ENCODE peak calls at places on chromosome 20, in five cellular contexts. S, Z, I, Y and M are unnamed samples.
A peak's percentile ranks its signal among the peaks of the same experiment; 100 is the strongest.

GRCh38 chr20:4370856-4371255 is 350.9 kb upstream of the PRND start:
- DNase-seq in S (no peak), Y (no peak), Z (no peak), I (no peak), M (no peak)

GRCh38 chr20:53606364-53606985 is 12.8 kb upstream of the ZNF217 start:
- DNase-seq in S (no peak), I (peak; percentile 88), Y (no peak), Z (no peak), M (no peak)

GRCh38 chr20:24438331-24438730 is 31.1 kb upstream of the SYNDIG1 start:
- DNase-seq in S (no peak), Y (no peak), I (no peak), Z (no peak), M (no peak)

GRCh38 chr20:37421988-37422387 is 76.0 kb downstream of the SRC start:
- DNase-seq in Y (peak; percentile 66), S (no peak), Z (no peak), I (no peak), M (no peak)

GRCh38 chr20:32945710-32946221 is 58.5 kb downstream of the SUN5 start:
- DNase-seq in I (peak; percentile 47), Y (no peak), S (no peak), Z (no peak), M (no peak)

GRCh38 chr20:1108437-1108920 is 9.9 kb upstream of the PSMF1 start:
- DNase-seq in S (peak; percentile 46), Z (peak; percentile 51), Y (peak; percentile 12), I (peak; percentile 45), M (peak; percentile 8)

GRCh38 chr20:49340161-49340966 is 62.5 kb upstream of the ZNFX1 start:
- DNase-seq in I (no peak), Y (peak; percentile 48), Z (no peak), S (no peak), M (no peak)

GRCh38 chr20:62362991-62363919 is 3.9 kb downstream of the LAMA5 start:
- DNase-seq in Z (no peak), S (no peak), I (no peak), Y (no peak), M (no peak)

GRCh38 chr20:26169506-26169905 is 472.9 kb upstream of the ZNF337 start:
- DNase-seq in Z (no peak), S (no peak), I (peak; percentile 71), Y (no peak), M (no peak)

GRCh38 chr20:44646023-44646640 is 5.4 kb downstream of the ADA start:
- DNase-seq in I (peak; percentile 49), Y (no peak), S (no peak), Z (no peak), M (no peak)

GRCh38 chr20:63814833-63815612 is 16.0 kb downstream of the ZBTB46 start:
- DNase-seq in I (no peak), S (no peak), Z (no peak), Y (no peak), M (no peak)

GRCh38 chr20:50789968-50790650 is 4.8 kb upstream of the BCAS4 start:
- DNase-seq in I (no peak), Y (no peak), Z (no peak), S (no peak), M (no peak)

GRCh38 chr20:19817017-19817416 is 59.0 kb downstream of the RIN2 start:
- DNase-seq in I (peak; percentile 98), Z (no peak), S (no peak), Y (no peak), M (no peak)

GRCh38 chr20:4325548-4326187 is 310.3 kb upstream of the RNF24 start:
- DNase-seq in Z (peak; percentile 53), Y (no peak), S (no peak), I (no peak), M (no peak)

GRCh38 chr20:420169-420620 is 12.1 kb downstream of the RBCK1 start:
- DNase-seq in Z (no peak), S (no peak), Y (no peak), I (no peak), M (no peak)

GRCh38 chr20:8656335-8656734 is 412.6 kb upstream of the PLCB4 start:
- DNase-seq in S (no peak), Z (no peak), Y (no peak), I (peak; percentile 73), M (no peak)

GRCh38 chr20:36153754-36154695 is 515 bp upstream of the EPB41L1 start:
- DNase-seq in Y (peak; percentile 81), S (no peak), I (peak; percentile 61), Z (peak; percentile 89), M (no peak)

GRCh38 chr20:22288156-22288555 is 296.2 kb downstream of the FOXA2 start:
- DNase-seq in I (no peak), Z (no peak), Y (no peak), S (no peak), M (no peak)

GRCh38 chr20:58622671-58623578 is 28.2 kb upstream of the STX16 start:
- DNase-seq in Z (no peak), Y (no peak), S (no peak), I (no peak), M (no peak)

GRCh38 chr20:40640667-40641066 is 48.4 kb downstream of the MAFB start:
- DNase-seq in S (no peak), I (no peak), Z (no peak), Y (no peak), M (no peak)

GRCh38 chr20:55365745-55366144 is 639.6 kb downstream of the CBLN4 start:
- DNase-seq in Z (no peak), S (no peak), Y (no peak), I (no peak), M (no peak)

GRCh38 chr20:58741384-58741783 is 48.8 kb downstream of the NPEPL1 start:
- DNase-seq in Y (no peak), S (no peak), I (no peak), Z (no peak), M (no peak)

GRCh38 chr20:58479666-58480454 is 35.3 kb downstream of the APCDD1L start:
- DNase-seq in S (no peak), I (no peak), Y (no peak), Z (no peak), M (no peak)

GRCh38 chr20:25077610-25078169 is 4.3 kb downstream of the VSX1 start:
- DNase-seq in Y (no peak), S (no peak), I (peak; percentile 40), Z (peak; percentile 66), M (no peak)